ENCODE peak calls at places on chromosomes 12 and 14, in six cellular contexts. N is prostate gland, O is pancreas, S is thoracic aorta, D is tibial artery, J is left ventricle myocardium inferior. I is an unnamed sample.

GRCh38 chr14:40221428-40221827 is 789.2 kb upstream of the FBXO33 start:
- DNase-seq in N (peak; percentile 22), O (no peak), S (no peak), D (no peak), J (no peak), I (no peak)

GRCh38 chr12:120346031-120346430 is 18.5 kb upstream of the PLA2G1B start:
- DNase-seq in N (no peak), O (peak; percentile 72), S (no peak), D (no peak), J (no peak), I (no peak)

GRCh38 chr12:115404761-115405470 is 720.9 kb upstream of the TBX3 start:
- DNase-seq in N (no peak), O (no peak), S (no peak), D (no peak), J (no peak), I (no peak)

GRCh38 chr12:24948816-24949722 is at the start of gene BCAT1:
- DNase-seq in N (peak; percentile 20), O (peak; percentile 90), S (peak; percentile 18), D (peak; percentile 74), J (peak; percentile 73), I (peak; percentile 91)

GRCh38 chr12:49971141-49971540 is 1.6 kb upstream of the AQP6 start:
- DNase-seq in N (no peak), O (no peak), S (no peak), D (no peak), J (no peak), I (peak; percentile 44)

GRCh38 chr12:108600702-108601007 is 2.8 kb upstream of the TMEM119 start:
- DNase-seq in N (no peak), O (no peak), S (no peak), D (no peak), J (no peak), I (no peak)

GRCh38 chr14:94005324-94005723 is 8.2 kb downstream of the CCDC197 start:
- DNase-seq in N (no peak), O (no peak), S (no peak), D (no peak), J (no peak), I (no peak)

GRCh38 chr12:10716277-10716676 is 6.8 kb downstream of the YBX3 start:
- DNase-seq in N (no peak), O (no peak), S (no peak), D (no peak), J (no peak), I (no peak)

GRCh38 chr14:100979780-100980179 is 76.3 kb upstream of the RTL1 start:
- DNase-seq in N (no peak), O (no peak), S (no peak), D (no peak), J (no peak), I (no peak)

GRCh38 chr14:38808734-38809455 is 294.1 kb downstream of the SEC23A start:
- DNase-seq in N (no peak), O (no peak), S (no peak), D (no peak), J (no peak), I (no peak)

GRCh38 chr14:50963919-50964318 is 19.6 kb upstream of the PYGL start:
- DNase-seq in N (no peak), O (no peak), S (no peak), D (no peak), J (no peak), I (no peak)

GRCh38 chr12:106741247-106741646 is 33.2 kb upstream of the RIC8B start:
- DNase-seq in N (no peak), O (no peak), S (no peak), D (no peak), J (no peak), I (no peak)

GRCh38 chr14:99619873-99620834 is 16.1 kb upstream of the CCDC85C start:
- DNase-seq in N (no peak), O (no peak), S (no peak), D (no peak), J (no peak), I (no peak)

GRCh38 chr12:130374083-130374482 is 36.4 kb downstream of the PIWIL1 start:
- DNase-seq in N (no peak), O (no peak), S (no peak), D (no peak), J (no peak), I (no peak)

DNA sequence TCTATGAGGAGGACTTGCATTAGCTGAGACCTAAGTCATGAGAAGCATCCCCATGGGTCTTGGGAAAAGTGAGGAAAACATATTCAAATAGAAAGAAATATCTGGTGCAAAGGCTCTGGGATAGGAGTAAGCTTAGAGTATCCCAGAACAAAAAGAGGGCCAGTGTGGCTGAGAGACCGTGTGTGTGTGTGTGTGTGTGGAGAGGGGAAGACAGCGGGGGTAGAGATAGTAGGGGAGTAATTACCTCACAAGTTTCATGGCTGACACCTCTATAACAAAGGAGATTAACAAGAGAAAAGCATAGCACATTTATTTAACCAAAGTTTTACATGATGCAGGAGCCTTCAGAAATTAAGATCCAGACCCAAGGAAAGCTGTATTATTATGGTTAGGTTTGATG is 440.5 kb downstream of the RAD51B start:
- DNase-seq in N (no peak), O (no peak), S (no peak), D (no peak), J (no peak), I (no peak)
- H3K27ac ChIP-seq in N (no peak overlapping the region), O (no peak overlapping the region), S (no peak overlapping the region), D (no peak overlapping the region), J (no peak overlapping the region), I (no peak overlapping the region)

GRCh38 chr14:58944226-58944769 is 244.2 kb upstream of the DAAM1 start:
- DNase-seq in N (no peak), O (no peak), S (no peak), D (no peak), J (no peak), I (no peak)

GRCh38 chr14:58947156-58947555 is 241.3 kb upstream of the DAAM1 start:
- DNase-seq in N (no peak), O (no peak), S (no peak), D (no peak), J (no peak), I (no peak)

GRCh38 chr14:58944957-58945356 is 243.5 kb upstream of the DAAM1 start:
- DNase-seq in N (no peak), O (no peak), S (no peak), D (no peak), J (no peak), I (no peak)

GRCh38 chr14:58950555-58950954 is 237.9 kb upstream of the DAAM1 start:
- DNase-seq in N (no peak), O (no peak), S (no peak), D (no peak), J (no peak), I (no peak)

GRCh38 chr14:58947816-58948440 is 240.5 kb upstream of the DAAM1 start:
- DNase-seq in N (no peak), O (no peak), S (no peak), D (no peak), J (no peak), I (no peak)
- TF ChIP-seq CTCF in N (no peak), O (no peak), S (no peak), D (no peak), J (no peak), I (no peak)

GRCh38 chr12:54018608-54018984 is 9.6 kb upstream of the HOXC6 start:
- DNase-seq in N (no peak), O (peak; percentile 27), S (no peak), D (no peak), J (no peak), I (no peak)
- H3K27ac ChIP-seq in N (no peak overlapping the region), O (no peak overlapping the region), S (peak overlapping the region; percentile 98), D (peak overlapping the region; percentile 98), J (no peak overlapping the region), I (peak overlapping the region; percentile 68)

DNA sequence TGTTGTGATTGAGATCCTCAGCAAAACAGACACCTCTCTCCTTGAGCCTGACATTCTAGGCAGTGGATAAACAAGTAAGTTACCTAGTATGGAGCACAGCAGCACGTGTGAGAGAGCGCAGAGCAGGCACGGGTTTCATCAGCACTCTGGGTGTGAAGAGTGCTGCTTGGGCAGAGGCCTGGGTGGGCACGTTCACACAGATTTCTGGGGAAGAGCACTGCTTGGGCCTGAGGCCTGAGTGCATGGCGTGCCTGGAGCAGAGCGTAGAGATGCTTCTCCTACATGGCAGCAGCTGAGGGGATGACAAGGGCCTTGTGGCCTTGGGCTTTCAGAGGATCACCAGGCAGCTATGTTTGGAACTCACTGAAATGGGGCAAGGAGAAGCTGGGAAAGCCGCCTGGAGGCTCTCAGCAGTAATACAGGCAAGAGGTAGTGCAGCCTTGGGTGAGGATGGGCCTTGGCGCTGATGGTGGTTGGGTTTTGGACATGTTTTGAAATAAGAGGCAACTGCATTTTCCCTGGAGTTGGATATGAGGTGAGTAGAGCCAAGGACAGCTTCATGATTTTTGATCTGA is 17.6 kb downstream of the CKB start:
- DNase-seq in N (no peak), O (no peak), S (no peak), D (peak; percentile 15), J (no peak), I (no peak)
- TF ChIP-seq CTCF in N (no peak), O (no peak), S (no peak), D (no peak), J (no peak), I (no peak)

GRCh38 chr14:21307641-21308040 is 27.8 kb downstream of the RPGRIP1 start:
- DNase-seq in N (no peak), O (no peak), S (no peak), D (no peak), J (no peak), I (no peak)
- H3K27ac ChIP-seq in N (no peak overlapping the region), O (peak overlapping the region; percentile 81), S (no peak overlapping the region), D (no peak overlapping the region), J (peak overlapping the region; percentile 79), I (peak overlapping the region; percentile 78)

DNA sequence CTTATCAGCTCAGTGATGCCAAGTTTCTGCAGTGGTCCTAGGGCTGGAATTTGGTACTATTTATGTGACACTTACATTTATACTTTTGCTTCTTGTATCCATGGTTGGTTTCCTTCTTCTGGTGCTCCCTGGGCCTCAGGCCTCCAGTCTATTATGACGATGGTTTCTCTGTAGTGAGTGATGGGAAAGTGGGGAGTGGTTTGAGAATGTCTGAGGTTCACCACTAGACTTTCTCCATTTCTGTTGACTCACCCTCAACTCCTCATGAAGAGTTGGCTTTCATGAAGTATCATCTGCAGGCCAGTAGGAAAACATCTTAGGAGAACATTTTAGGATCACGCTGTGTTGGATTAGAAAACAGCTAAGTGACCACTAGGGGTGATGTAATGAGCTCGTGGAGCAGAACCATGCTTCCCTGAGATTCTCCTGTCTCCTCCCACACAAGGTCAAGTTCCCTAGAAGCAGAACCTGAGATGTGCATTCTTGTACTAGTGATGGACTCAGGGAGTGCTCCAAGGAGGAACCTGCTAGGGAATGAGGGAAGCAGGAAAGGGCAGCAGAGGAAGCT is 32.1 kb downstream of the RPH3A start:
- DNase-seq in N (no peak), O (no peak), S (no peak), D (no peak), J (no peak), I (no peak)
- TF ChIP-seq CTCF in N (peak; percentile 18), O (no peak), S (no peak), D (no peak), J (no peak), I (no peak)

GRCh38 chr12:132211326-132211725 is 67.1 kb downstream of the NOC4L start:
- DNase-seq in N (no peak), O (no peak), S (no peak), D (no peak), J (no peak), I (no peak)
- H3K27ac ChIP-seq in N (no peak overlapping the region), O (no peak overlapping the region), S (no peak overlapping the region), D (no peak overlapping the region), J (no peak overlapping the region), I (no peak overlapping the region)

DNA sequence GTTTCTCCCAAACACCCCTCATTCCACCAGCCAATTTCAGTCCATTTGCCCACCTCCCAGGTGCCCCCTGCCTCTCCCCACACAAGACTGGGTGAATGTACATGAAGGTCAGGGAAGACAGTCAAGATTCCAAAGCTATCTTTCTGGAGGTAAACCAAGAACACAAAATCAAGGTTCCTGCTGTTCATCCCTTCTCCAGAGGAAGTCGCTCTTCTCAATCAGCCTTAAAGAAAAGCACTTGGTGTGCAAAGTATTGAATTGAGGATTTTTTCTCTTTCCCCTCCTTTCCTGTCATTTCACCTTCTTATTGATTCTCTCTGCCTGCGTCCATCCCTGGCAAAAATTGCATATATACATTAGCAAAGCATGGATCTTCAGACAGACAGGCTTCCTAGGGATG is 4.5 kb downstream of the GRIN2B start:
- DNase-seq in N (no peak), O (no peak), S (no peak), D (no peak), J (no peak), I (no peak)
- TF ChIP-seq CTCF in N (no peak), O (no peak), S (no peak), D (no peak), J (no peak), I (no peak)